ENCODE peak calls at places on chromosome 21, in four cellular contexts. E is cardiac fibroblast, I is WTC11, Y is fibroblast of the aortic adventitia. B is an unnamed sample.

GRCh38 chr21:35010450-35010849 is 38.7 kb downstream of the RUNX1 start:
- DNase-seq in I (no peak), E (no peak), Y (no peak), B (no peak)

GRCh38 chr21:26368591-26368990 is 198.0 kb upstream of the APP start:
- DNase-seq in I (no peak), Y (no peak), E (no peak), B (no peak)

GRCh38 chr21:39126486-39126806 is 56.8 kb downstream of the PSMG1 start:
- DNase-seq in E (no peak), I (no peak), Y (no peak), B (no peak)

GRCh38 chr21:40173833-40174232 is 306.6 kb downstream of the PCP4 start:
- DNase-seq in I (peak), Y (no peak), E (no peak), B (no peak)

GRCh38 chr21:44448651-44449131 is 6.6 kb upstream of the LRRC3 start:
- DNase-seq in Y (no peak), I (no peak), E (no peak), B (peak)

GRCh38 chr21:44723177-44724131 is 12.1 kb upstream of the TSPEAR start:
- DNase-seq in I (no peak), E (no peak), Y (no peak), B (no peak)

GRCh38 chr21:26124421-26124833 is 46.1 kb downstream of the APP start:
- DNase-seq in Y (peak), E (peak), I (no peak), B (no peak)

GRCh38 chr21:40837456-40837855 is 9.5 kb downstream of the DSCAM start:
- DNase-seq in I (no peak), Y (no peak), E (no peak), B (no peak)

GRCh38 chr21:34836103-34836932 is 167.5 kb downstream of the CLIC6 start:
- DNase-seq in Y (peak), E (peak), I (no peak), B (no peak)

GRCh38 chr21:38988211-38989096 is 182.7 kb downstream of the ETS2 start:
- DNase-seq in Y (no peak), E (no peak), I (no peak), B (no peak)

GRCh38 chr21:35658242-35658641 is 402.1 kb downstream of the SETD4 start:
- DNase-seq in I (no peak), Y (peak), E (peak), B (no peak)

GRCh38 chr21:40719615-40720014 is 127.3 kb downstream of the DSCAM start:
- DNase-seq in Y (no peak), E (no peak), I (no peak), B (no peak)

GRCh38 chr21:27648560-27648959 is 681.7 kb upstream of the ADAMTS5 start:
- DNase-seq in Y (peak), E (peak), I (no peak), B (no peak)

GRCh38 chr21:24727803-24728425 is 879.4 kb downstream of the MRPL39 start:
- DNase-seq in Y (no peak), E (no peak), I (no peak), B (no peak)

GRCh38 chr21:26966978-26967913 is at the start of gene ADAMTS5:
- DNase-seq in E (peak), I (peak), Y (peak), B (peak)

GRCh38 chr21:23488245-23488644 is 2119.0 kb downstream of the MRPL39 start:
- DNase-seq in I (no peak), E (no peak), Y (no peak), B (no peak)

GRCh38 chr21:15732290-15732995 is 2.7 kb downstream of the USP25 start:
- DNase-seq in E (peak), Y (peak), I (no peak), B (no peak)

GRCh38 chr21:22352088-22352487 is 1353.9 kb downstream of the NCAM2 start:
- DNase-seq in E (no peak), Y (no peak), I (no peak), B (no peak)

GRCh38 chr21:15617968-15618367 is 111.8 kb upstream of the USP25 start:
- DNase-seq in Y (peak), E (peak), I (no peak), B (no peak)

GRCh38 chr21:40827509-40827908 is 19.4 kb downstream of the DSCAM start:
- DNase-seq in I (no peak), E (no peak), Y (no peak), B (no peak)

GRCh38 chr21:44494418-44494817 is 39.1 kb downstream of the LRRC3 start:
- DNase-seq in Y (no peak), E (no peak), I (no peak), B (no peak)

GRCh38 chr21:30561264-30561895 is at the start of gene KRTAP19-7:
- DNase-seq in E (no peak), I (no peak), Y (no peak), B (no peak)

GRCh38 chr21:45074818-45075605 is 632 bp downstream of the ADARB1 start:
- DNase-seq in E (no peak), Y (peak), I (peak), B (peak)

GRCh38 chr21:33374080-33374873 is 28.9 kb upstream of the IFNGR2 start:
- DNase-seq in Y (peak), E (peak), I (peak), B (peak)

GRCh38 chr21:44024257-44024656 is 12.1 kb downstream of the TRAPPC10 start:
- DNase-seq in Y (no peak), I (no peak), E (no peak), B (no peak)

GRCh38 chr21:30629173-30629572 is 5.8 kb upstream of the KRTAP20-2 start:
- DNase-seq in E (peak), I (no peak), Y (no peak), B (no peak)

GRCh38 chr21:24045775-24046215 is 1561.5 kb downstream of the MRPL39 start:
- DNase-seq in E (peak), I (peak), Y (peak), B (peak)

GRCh38 chr21:14285147-14285546 is 69.2 kb downstream of the RBM11 start:
- DNase-seq in Y (no peak), E (no peak), I (no peak), B (no peak)

GRCh38 chr21:33168886-33169285 is 60.9 kb upstream of the IFNAR2 start:
- DNase-seq in I (no peak), Y (no peak), E (no peak), B (no peak)

GRCh38 chr21:19853709-19854575 is 1144.3 kb upstream of the NCAM2 start:
- DNase-seq in Y (no peak), I (peak), E (no peak), B (no peak)

GRCh38 chr21:26495283-26495849 is 77.7 kb downstream of the CYYR1 start:
- DNase-seq in E (no peak), I (no peak), Y (no peak), B (no peak)

GRCh38 chr21:33299181-33299752 is 25.5 kb upstream of the IFNAR1 start:
- DNase-seq in E (no peak), I (no peak), Y (no peak), B (no peak)

GRCh38 chr21:40300300-40300699 is 433.1 kb downstream of the PCP4 start:
- DNase-seq in Y (no peak), E (no peak), I (peak), B (no peak)

GRCh38 chr21:26814374-26814773 is 30.8 kb downstream of the ADAMTS1 start:
- DNase-seq in I (no peak), E (peak), Y (peak), B (no peak)

GRCh38 chr21:24868117-24868516 is 739.2 kb downstream of the MRPL39 start:
- DNase-seq in Y (no peak), E (no peak), I (no peak), B (no peak)

GRCh38 chr21:43717166-43717853 is 1.6 kb upstream of the PDXK start:
- DNase-seq in E (no peak), I (no peak), Y (no peak), B (no peak)

GRCh38 chr21:34807881-34808568 is 139.2 kb downstream of the CLIC6 start:
- DNase-seq in E (peak), Y (peak), I (no peak), B (no peak)

GRCh38 chr21:23009360-23009759 is 2011.2 kb downstream of the NCAM2 start:
- DNase-seq in Y (no peak), I (no peak), E (no peak), B (no peak)

GRCh38 chr21:32093758-32094463 is 184.9 kb downstream of the MIS18A start:
- DNase-seq in E (no peak), Y (no peak), I (no peak), B (no peak)
- TF ChIP-seq CTCF in E (no peak), Y (no peak), I (no peak), B (no peak)

GRCh38 chr21:37970548-37970947 is 54.3 kb upstream of the KCNJ6 start:
- DNase-seq in I (no peak), Y (no peak), E (no peak), B (no peak)

DNA sequence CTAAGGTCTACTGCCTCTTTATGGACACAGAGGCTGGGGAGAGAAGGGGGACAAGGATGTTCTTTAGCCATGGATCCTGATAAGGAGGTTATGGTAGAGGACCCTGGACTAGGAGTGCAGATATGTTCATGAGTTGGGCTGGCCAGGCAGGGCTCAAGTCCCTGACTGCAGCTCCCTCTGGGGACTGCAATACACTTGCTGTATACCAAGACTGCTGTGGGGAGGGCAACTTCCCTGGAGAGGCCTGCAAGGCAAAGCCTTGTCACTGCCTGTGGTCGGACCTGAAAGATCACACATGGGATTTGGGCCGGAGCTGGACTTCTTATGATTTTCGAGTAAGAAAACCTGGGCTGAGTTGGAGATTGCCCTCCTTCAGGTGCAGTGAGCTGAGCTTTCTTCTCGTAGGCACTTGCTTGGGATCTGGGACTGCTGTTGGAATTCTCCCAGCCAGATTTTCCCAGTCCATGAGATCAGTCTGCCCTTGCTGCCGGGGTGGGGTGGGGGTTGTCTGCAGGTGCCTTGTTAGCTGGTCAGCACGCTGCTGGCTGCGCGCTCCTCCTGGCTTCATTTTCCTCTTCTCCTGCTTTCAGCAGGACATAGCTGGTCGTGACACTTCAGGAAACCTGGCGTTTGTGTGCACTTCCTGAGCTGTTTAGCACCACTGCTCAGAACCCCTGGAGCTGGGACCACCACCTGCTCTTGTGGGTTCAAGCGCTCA is 49.0 kb upstream of the KCNJ6 start:
- DNase-seq in E (no peak), I (no peak), Y (no peak), B (no peak)
- TF ChIP-seq CTCF in E (no peak), I (no peak), Y (no peak), B (no peak)

DNA sequence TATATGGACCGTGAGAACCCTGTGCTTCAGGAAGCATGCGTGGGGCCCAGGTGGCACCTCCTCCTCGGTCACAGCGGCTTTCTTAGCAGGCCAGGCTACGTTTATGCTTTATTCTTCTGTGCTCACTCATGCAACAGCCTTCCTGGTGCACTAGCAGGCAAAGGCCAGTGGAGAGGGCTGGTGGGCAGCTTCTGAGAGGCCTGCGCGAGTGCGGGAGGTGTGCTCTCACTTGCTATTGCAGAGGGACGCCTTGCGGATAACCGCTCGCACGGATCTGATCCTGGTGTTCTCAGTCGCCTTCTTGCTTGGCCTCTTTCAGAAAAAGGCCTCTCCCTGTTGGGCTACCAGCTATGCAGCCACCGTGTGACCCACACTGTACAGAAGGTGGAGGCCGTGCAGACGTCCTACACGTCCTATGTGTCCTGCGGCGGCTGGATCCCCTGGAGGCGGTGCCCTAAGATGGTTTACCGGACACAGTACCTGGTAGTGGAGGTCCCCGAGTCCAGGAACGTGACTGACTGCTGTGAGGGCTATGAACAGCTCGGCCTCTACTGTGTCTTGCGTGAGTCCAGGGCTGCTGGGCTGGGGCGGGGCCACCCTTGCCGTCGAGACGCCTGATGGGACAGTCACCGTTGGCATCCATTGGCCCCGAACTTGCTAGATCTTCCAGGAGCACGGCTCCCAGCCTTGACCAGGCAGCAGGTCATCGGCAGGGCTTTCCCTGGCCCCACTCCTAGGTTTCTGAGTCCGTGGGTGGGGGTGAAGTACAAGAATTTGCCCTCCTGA is 4.8 kb downstream of the UMODL1 start:
- DNase-seq in I (no peak), E (no peak), Y (no peak), B (no peak)
- TF ChIP-seq CTCF in I (no peak), E (no peak), Y (no peak), B (no peak)

DNA sequence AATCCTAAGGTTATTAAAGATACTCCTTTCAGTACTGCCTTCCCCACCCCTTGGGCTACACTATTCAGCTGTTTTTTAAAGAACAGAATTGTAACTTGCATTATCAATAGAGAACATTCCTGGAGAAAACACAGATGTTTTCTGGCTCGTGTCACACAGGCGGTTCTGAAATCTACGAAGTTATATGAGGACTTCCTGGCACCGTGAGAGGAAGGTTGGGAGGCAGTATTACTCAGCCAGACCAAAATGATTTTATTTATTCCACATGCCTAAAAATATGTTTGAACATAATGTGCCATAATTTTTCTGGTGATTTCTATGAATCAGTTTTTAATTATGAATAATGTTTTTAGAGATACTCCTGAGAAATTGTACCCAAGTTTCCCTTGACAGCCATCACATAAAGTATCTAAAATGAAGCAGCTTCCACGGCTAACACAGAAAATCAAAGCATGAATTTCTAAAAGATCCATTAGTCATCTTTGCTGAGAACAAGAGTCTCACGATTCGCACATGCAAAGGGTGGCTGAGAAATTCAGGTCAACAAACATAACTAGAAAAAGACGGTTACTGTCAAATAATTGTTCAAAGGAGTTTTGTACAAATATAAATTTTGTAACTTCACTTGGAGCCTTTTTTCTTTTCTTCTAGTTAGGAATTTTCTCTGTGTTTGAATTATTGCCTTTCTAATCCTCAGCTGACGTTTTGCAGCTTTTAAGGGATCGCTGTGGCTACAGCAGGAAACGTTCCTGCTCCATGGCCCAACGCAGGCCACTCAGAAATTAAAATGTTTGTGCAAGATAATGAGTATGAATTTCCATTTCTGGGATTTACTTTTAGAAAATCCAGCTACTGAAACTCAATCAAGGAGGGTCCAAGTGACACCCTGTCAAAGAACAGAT is 8.0 kb upstream of the SIM2 start:
- DNase-seq in Y (peak), E (no peak), I (no peak), B (no peak)
- TF ChIP-seq CTCF in Y (no peak), E (no peak), I (no peak), B (no peak)

DNA sequence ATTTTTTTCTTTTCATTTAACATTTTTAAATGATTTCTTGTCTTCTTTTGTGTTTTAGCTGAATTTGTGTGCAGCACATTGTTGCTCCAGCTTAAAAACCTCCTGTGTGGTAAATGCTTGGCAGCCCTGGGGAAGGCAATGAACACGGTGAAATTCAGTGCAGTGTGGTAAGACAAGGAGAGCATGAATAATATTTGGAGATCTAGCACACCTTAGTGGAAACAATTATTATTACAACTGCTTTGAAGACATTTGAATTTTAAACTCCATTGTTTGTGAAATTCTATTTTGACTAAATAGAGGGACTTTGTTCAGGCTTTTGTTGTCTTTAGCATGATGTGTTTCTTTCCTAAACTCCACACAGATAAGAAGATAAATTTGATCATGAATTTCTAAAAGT is 242.6 kb upstream of the CXADR start:
- DNase-seq in I (no peak), Y (peak), E (peak), B (no peak)
- TF ChIP-seq CTCF in I (no peak), Y (peak), E (peak), B (peak)

DNA sequence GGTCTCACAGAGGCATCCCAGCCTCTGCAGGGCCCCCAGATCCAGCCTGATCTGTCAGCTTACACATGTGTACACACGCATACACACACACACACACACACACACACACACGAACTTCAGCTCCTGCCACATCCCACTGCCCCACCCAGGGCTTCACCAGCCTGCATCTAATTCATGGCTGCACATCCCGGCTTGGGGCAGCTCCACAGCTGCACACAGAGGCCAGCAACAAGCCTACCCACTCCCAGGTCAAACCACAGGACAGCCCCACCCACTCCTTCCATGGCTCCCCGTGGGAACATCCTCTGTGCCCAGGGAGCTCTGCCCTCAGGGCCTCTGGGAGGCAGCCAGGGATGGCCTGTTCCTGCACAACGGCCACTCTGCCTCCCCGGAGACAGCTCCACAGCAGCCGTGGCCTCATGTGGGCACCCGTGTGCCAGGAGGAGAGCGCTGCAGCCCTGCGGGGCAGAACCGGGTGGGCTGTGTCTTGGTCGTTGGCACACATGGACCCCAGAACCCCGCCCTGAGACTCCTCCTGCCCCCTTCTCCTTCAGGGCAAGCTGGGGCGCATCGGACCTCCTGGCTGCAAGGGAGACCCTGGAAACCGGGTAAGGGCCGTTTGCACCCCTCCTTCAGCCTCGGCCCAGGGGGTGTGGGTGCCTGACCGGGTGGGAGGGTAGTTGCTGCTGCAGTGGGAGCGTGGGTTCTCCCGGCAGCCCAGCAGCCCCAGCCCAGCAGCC is 19.1 kb downstream of the COL6A2 start:
- DNase-seq in E (peak), Y (peak), I (peak), B (peak)
- TF ChIP-seq CTCF in E (no peak), Y (no peak), I (no peak), B (no peak)

DNA sequence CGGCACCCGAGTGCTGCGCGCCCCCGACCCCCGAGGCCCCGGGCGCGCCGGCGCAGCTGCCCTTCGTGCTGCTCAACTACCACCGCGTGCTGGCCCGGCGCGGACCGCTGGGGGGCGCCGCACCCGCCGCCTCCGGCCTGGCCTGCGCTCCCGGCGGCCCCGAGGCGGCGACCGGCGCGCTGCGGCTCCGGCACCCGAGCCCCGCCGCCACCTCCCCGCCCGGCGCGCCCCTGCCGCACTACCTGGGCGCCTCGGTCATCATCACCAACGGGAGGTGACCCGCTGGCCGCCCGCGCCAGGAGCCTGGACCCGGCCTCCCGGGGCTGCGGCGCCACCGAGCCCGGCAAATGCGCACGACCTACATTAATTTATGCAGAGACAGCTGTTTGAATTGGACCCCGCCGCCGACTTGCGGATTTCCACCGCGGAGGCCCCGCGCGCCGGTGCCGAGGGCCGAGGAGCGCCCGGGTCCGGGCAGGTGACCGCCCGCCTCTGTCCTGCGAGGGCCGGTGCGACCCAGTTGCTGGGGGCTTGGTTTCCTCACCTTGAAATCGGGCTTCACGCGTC is 49.0 kb downstream of the SIM2 start:
- DNase-seq in E (peak), I (peak), Y (no peak), B (peak)
- TF ChIP-seq CTCF in E (no peak), I (no peak), Y (peak), B (no peak)